ENCODE peak calls at places on chromosomes 4 and X, in seven cellular contexts. C, H, K, Y, I, J and E are unnamed samples.

GRCh38 chr4:83516042-83516772 is 19.7 kb upstream of the GPAT3 start:
- DNase-seq in H (no peak), J (no peak), I (no peak), C (no peak), K (no peak), Y (no peak), E (no peak)

GRCh38 chr4:84545093-84545492 is 37.8 kb upstream of the CDS1 start:
- DNase-seq in Y (no peak), J (no peak), H (no peak), K (no peak), I (no peak), C (no peak), E (no peak)

GRCh38 chr4:92678292-92678691 is 374.5 kb downstream of the GRID2 start:
- DNase-seq in C (no peak), J (no peak), H (no peak), Y (no peak), K (no peak), I (no peak), E (no peak)

GRCh38 chr4:134216436-134216835 is 14.8 kb upstream of the PABPC4L start:
- DNase-seq in C (no peak), J (no peak), H (no peak), Y (no peak), I (no peak), K (no peak), E (no peak)

GRCh38 chrX:154002215-154002719 is 17.4 kb downstream of the IRAK1 start:
- DNase-seq in K (no peak), I (peak), C (peak), Y (peak), J (no peak), H (no peak), E (no peak)

GRCh38 chr4:121030711-121031110 is 41.6 kb downstream of the NDNF start:
- DNase-seq in J (no peak), K (no peak), I (no peak), Y (no peak), C (no peak), H (no peak), E (no peak)

GRCh38 chr4:109998867-109999303 is 86.2 kb downstream of the EGF start:
- DNase-seq in J (peak), C (peak), I (no peak), K (no peak), H (no peak), Y (no peak), E (no peak)

GRCh38 chr4:55636622-55636999 is 513 bp upstream of the NMU start:
- DNase-seq in H (no peak), Y (no peak), J (no peak), I (no peak), C (peak), K (no peak), E (no peak)

GRCh38 chr4:62191446-62191845 is 991.3 kb downstream of the ADGRL3 start:
- DNase-seq in K (no peak), H (no peak), C (no peak), I (no peak), Y (no peak), J (no peak), E (no peak)

GRCh38 chr4:149574973-149575372 is 240.7 kb downstream of the IQCM start:
- DNase-seq in K (no peak), C (no peak), I (no peak), Y (no peak), J (no peak), H (no peak), E (no peak)

GRCh38 chr4:1843852-1844251 is 12.1 kb downstream of the LETM1 start:
- DNase-seq in Y (peak), J (no peak), C (no peak), H (no peak), I (no peak), K (peak), E (no peak)

GRCh38 chr4:48710446-48711209 is 69.5 kb downstream of the FRYL start:
- DNase-seq in J (no peak), C (no peak), Y (no peak), I (no peak), H (no peak), K (no peak), E (no peak)

GRCh38 chr4:46922205-46922604 is 13.2 kb upstream of the COX7B2 start:
- DNase-seq in I (no peak), C (no peak), K (no peak), H (no peak), Y (no peak), J (no peak), E (no peak)

GRCh38 chr4:147340111-147340510 is 140.8 kb upstream of the EDNRA start:
- DNase-seq in J (no peak), H (no peak), C (no peak), I (no peak), K (no peak), Y (no peak), E (no peak)

GRCh38 chrX:29435396-29435795 is 780.0 kb upstream of the MAGEB2 start:
- DNase-seq in C (no peak), H (no peak), Y (no peak), J (no peak), K (no peak), I (no peak), E (no peak)

GRCh38 chrX:48522291-48522690 is 683 bp downstream of the EBP start:
- DNase-seq in K (no peak), C (no peak), I (no peak), Y (no peak), H (no peak), J (no peak), E (no peak)

GRCh38 chr4:26830016-26830415 is 30.6 kb upstream of the STIM2 start:
- DNase-seq in Y (no peak), C (no peak), J (no peak), H (no peak), I (no peak), K (no peak), E (no peak)

GRCh38 chr4:26823583-26823982 is 37.1 kb upstream of the STIM2 start:
- DNase-seq in H (no peak), I (no peak), C (no peak), Y (no peak), K (no peak), J (no peak), E (no peak)

GRCh38 chr4:26829018-26829417 is 31.6 kb upstream of the STIM2 start:
- DNase-seq in I (no peak), Y (no peak), H (no peak), J (no peak), C (no peak), K (no peak), E (no peak)

GRCh38 chr4:26827798-26828197 is 32.8 kb upstream of the STIM2 start:
- DNase-seq in Y (no peak), K (no peak), I (no peak), H (no peak), C (no peak), J (no peak), E (no peak)

GRCh38 chr4:26826721-26827120 is 33.9 kb upstream of the STIM2 start:
- DNase-seq in J (no peak), K (no peak), C (no peak), I (no peak), Y (no peak), H (no peak), E (no peak)
- TF ChIP-seq CTCF in J (no peak), K (no peak), C (no peak), I (no peak), Y (no peak), H (no peak), E (no peak)

GRCh38 chrX:134025986-134026731 is 40.8 kb upstream of the GPC3 start:
- DNase-seq in K (no peak), H (no peak), Y (no peak), J (peak), I (no peak), C (peak), E (no peak)

GRCh38 chrX:134023851-134024281 is 38.5 kb upstream of the GPC3 start:
- DNase-seq in C (no peak), H (no peak), K (no peak), J (no peak), Y (no peak), I (no peak), E (no peak)

GRCh38 chrX:134024686-134025377 is 39.4 kb upstream of the GPC3 start:
- DNase-seq in H (no peak), J (no peak), C (no peak), I (no peak), Y (no peak), K (no peak), E (no peak)

GRCh38 chrX:134020910-134021309 is 35.5 kb upstream of the GPC3 start:
- DNase-seq in H (no peak), J (no peak), Y (no peak), C (peak), K (no peak), I (no peak), E (no peak)

GRCh38 chrX:134026732-134027311 is 41.4 kb upstream of the GPC3 start:
- DNase-seq in C (peak), K (no peak), H (no peak), I (peak), J (peak), Y (no peak), E (no peak)
- TF ChIP-seq CTCF in C (peak), K (no peak), H (peak), I (no peak), J (peak), Y (peak), E (peak)

DNA sequence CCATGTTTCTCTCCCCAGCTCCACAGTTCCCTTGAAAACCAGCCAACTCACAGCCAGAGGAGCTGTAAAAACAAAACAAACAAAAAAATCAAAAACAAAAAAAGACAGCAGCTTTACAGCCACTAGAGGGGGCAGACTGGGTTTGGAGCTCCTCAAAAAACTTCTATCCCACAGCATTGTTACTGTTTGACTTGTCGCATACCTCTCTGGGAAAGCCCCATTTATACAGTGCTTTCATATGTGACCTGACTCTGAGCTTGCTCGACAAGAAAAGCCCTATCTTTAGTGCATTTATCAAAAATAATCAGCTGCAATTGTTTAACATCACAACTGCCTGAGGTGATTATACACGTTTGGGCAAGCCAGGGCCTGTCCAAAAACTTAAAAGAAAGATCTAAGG is 21.6 kb downstream of the TSPAN6 start:
- DNase-seq in I (no peak), C (peak), H (no peak), Y (no peak), J (peak), K (no peak), E (no peak)
- TF ChIP-seq CTCF in I (no peak), C (peak), H (peak), Y (peak), J (peak), K (no peak), E (peak)

GRCh38 chr4:184727430-184727829 is 6.5 kb downstream of the CENPU start:
- DNase-seq in C (no peak), H (no peak), Y (no peak), J (no peak), I (no peak), K (no peak), E (no peak)

GRCh38 chr4:184732126-184732525 is 1.8 kb downstream of the CENPU start:
- DNase-seq in J (no peak), C (no peak), K (no peak), H (no peak), Y (no peak), I (no peak), E (no peak)

GRCh38 chr4:184728858-184729257 is 5.0 kb downstream of the CENPU start:
- DNase-seq in C (no peak), I (no peak), Y (no peak), H (no peak), K (no peak), J (no peak), E (no peak)

GRCh38 chr4:184733654-184734524 is at the start of gene CENPU:
- DNase-seq in Y (peak), C (peak), K (peak), H (peak), I (peak), J (peak), E (peak)

GRCh38 chr4:184731056-184731455 is 2.8 kb downstream of the CENPU start:
- DNase-seq in K (no peak), I (no peak), C (no peak), Y (no peak), J (no peak), H (no peak), E (no peak)
- TF ChIP-seq CTCF in K (no peak), I (no peak), C (no peak), Y (no peak), J (no peak), H (no peak), E (no peak)

DNA sequence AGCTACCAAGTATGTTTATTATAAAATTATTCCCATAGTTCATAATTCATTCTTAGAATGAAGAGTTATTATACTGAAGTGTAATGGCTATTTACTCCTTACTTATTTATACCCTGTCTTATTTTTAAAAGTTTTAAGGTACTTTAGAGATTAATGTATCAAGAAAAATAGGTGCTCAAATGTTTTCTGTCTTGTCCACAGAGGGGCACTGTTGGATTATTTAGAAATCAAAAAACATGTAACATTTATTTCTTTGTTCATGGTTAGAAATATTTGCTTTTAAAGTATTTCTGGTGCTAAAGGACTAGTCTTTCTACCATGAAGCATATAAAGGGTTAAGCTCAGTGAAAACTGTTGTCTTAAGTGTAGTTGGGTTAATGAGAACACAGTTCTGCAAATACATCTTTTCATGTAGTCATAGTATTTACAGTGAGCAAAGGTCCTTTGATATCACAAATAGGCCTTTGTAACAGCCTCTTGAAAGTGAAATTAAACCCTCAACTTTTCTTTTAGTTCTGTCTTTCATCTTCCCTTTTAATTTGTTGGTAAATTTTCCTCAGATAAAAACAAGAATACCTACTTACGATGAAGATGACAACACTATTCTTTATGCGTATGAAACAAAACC is 7.7 kb downstream of the SCML1 start:
- DNase-seq in Y (no peak), H (no peak), C (peak), K (no peak), I (no peak), J (no peak), E (no peak)
- TF ChIP-seq CTCF in Y (peak), H (peak), C (peak), K (peak), I (peak), J (no peak), E (peak)

GRCh38 chrX:2334237-2334636 is 166.5 kb downstream of the DHRSX start:
- DNase-seq in I (no peak), Y (no peak), K (no peak), J (no peak), C (no peak), H (no peak), E (no peak)
- TF ChIP-seq CTCF in I (no peak), Y (no peak), K (no peak), J (no peak), C (no peak), H (no peak), E (no peak)

GRCh38 chr4:41360911-41361830 is 104.4 kb downstream of the UCHL1 start:
- DNase-seq in Y (peak), C (peak), K (peak), I (no peak), H (peak), J (peak), E (no peak)
- TF ChIP-seq CTCF in Y (no peak), C (no peak), K (no peak), I (no peak), H (no peak), J (no peak), E (no peak)